ENCODE peak calls at places on chromosomes 7 and 10, in ten cellular contexts. N is transverse colon, K is GM10248, J is psoas muscle, F is A549, W is AG04449, L is left lung, S is Peyer's patch, G is GM06990, H is pancreas. R is an unnamed sample.

GRCh38 chr10:8416192-8416701 is 361.8 kb downstream of the GATA3 start:
- DNase-seq in H (no peak), K (peak; percentile 24), N (no peak), F (no peak), G (peak; percentile 60), S (no peak), L (no peak), J (no peak), W (no peak), R (no peak)

GRCh38 chr10:50335397-50335796 is 84.1 kb upstream of the ASAH2 start:
- DNase-seq in J (no peak), W (no peak), K (no peak), S (no peak), H (no peak), G (no peak), F (no peak), N (no peak), L (no peak), R (no peak)

GRCh38 chr10:116690356-116691078 is 51.8 kb downstream of the HSPA12A start:
- DNase-seq in S (no peak), L (no peak), K (no peak), F (no peak), H (no peak), W (no peak), J (peak; percentile 42), G (no peak), N (no peak), R (no peak)

GRCh38 chr7:1296727-1297475 is 64.2 kb downstream of the UNCX start:
- DNase-seq in W (no peak), F (no peak), G (no peak), K (no peak), J (no peak), L (no peak), S (no peak), N (no peak), H (no peak), R (no peak)

GRCh38 chr7:108358553-108358952 is 97.7 kb downstream of the NRCAM start:
- DNase-seq in G (no peak), S (no peak), K (no peak), F (peak; percentile 29), N (no peak), L (no peak), W (peak; percentile 69), J (no peak), H (peak; percentile 89), R (peak; percentile 19)

GRCh38 chr10:62993121-62993520 is 140.0 kb upstream of the NRBF2 start:
- DNase-seq in L (no peak), K (no peak), H (no peak), S (no peak), J (no peak), F (no peak), G (no peak), W (no peak), N (no peak), R (no peak)

GRCh38 chr10:132027423-132027983 is 38.2 kb upstream of the JAKMIP3 start:
- DNase-seq in H (no peak), W (no peak), F (no peak), N (no peak), K (no peak), L (no peak), J (no peak), G (no peak), S (no peak), R (no peak)

GRCh38 chr10:17292375-17292774 is 64.3 kb downstream of the VIM start:
- DNase-seq in L (no peak), H (no peak), G (no peak), J (no peak), N (no peak), S (no peak), F (no peak), W (no peak), K (no peak), R (no peak)

GRCh38 chr10:104350146-104350635 is 3.4 kb upstream of the CFAP58 start:
- DNase-seq in L (no peak), H (no peak), K (peak; percentile 43), W (no peak), F (peak; percentile 62), N (no peak), J (no peak), S (no peak), G (no peak), R (no peak)

GRCh38 chr7:128103498-128104108 is 72.4 kb upstream of the LRRC4 start:
- DNase-seq in L (no peak), F (no peak), N (no peak), W (no peak), J (peak; percentile 54), H (no peak), S (peak; percentile 51), K (peak; percentile 69), G (peak; percentile 68), R (no peak)

GRCh38 chr10:104142081-104142480 is 20.1 kb downstream of the SFR1 start:
- DNase-seq in J (no peak), G (no peak), L (no peak), K (no peak), W (no peak), S (no peak), F (no peak), H (no peak), N (no peak), R (no peak)

GRCh38 chr10:102555781-102556328 is 52.1 kb downstream of the SUFU start:
- DNase-seq in W (no peak), J (peak; percentile 58), K (no peak), G (no peak), S (no peak), L (no peak), H (no peak), F (no peak), N (no peak), R (no peak)

GRCh38 chr10:13880760-13881159 is 294.0 kb downstream of the PRPF18 start:
- DNase-seq in N (no peak), W (no peak), G (no peak), J (no peak), H (no peak), L (no peak), K (no peak), F (no peak), S (no peak), R (no peak)

GRCh38 chr7:142301299-142301698 is 43.4 kb upstream of the PRSS58 start:
- DNase-seq in J (no peak), G (no peak), F (no peak), S (no peak), L (peak; percentile 48), W (no peak), K (no peak), H (no peak), N (no peak), R (no peak)

GRCh38 chr7:34222316-34222715 is 317.0 kb downstream of the BMPER start:
- DNase-seq in L (no peak), F (no peak), K (no peak), N (no peak), G (no peak), W (no peak), S (no peak), H (no peak), J (no peak), R (no peak)

GRCh38 chr10:59324597-59324996 is 37.8 kb downstream of the FAM13C start:
- DNase-seq in L (no peak), J (no peak), K (no peak), F (no peak), W (no peak), N (no peak), G (no peak), H (no peak), S (no peak), R (no peak)

GRCh38 chr7:4058158-4058557 is 623.9 kb upstream of the FOXK1 start:
- DNase-seq in L (no peak), F (no peak), N (no peak), S (no peak), H (no peak), J (no peak), G (no peak), K (no peak), W (no peak), R (no peak)

DNA sequence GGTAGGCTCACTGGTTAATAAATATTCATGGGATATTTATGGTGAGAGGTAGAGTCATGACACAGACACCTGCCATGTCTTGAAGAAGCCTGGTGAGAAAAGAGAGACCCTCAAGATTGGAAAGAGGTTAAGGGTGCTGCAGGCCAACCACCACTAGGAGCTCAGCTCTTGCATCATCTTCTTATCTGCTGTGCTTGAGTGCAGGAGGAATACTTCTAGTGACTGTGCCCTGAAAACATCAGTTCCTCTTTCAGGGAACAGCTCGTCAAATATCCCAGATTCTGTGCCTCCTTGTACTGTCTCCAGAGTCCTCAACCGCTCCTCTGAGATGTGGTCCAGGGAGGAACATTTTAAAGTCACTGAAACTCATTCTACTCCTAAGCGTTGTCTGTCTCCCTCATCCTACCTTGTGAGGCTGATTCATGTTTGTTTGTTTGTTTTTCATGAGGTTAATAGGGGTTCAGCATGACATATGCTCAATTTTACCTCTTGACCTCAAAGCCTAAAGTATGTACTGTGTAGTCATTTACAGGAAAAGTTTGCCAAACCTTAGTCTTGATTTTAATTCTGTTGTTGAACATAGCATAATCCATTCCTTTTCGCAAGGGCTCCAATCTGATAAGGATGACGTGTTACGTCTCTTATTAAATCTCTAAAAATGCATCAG is 293.1 kb downstream of the C7orf25 start:
- DNase-seq in H (no peak), K (no peak), J (no peak), N (no peak), L (no peak), W (no peak), G (no peak), F (no peak), S (no peak), R (no peak)
- TF ChIP-seq CTCF in H (no peak), K (no peak), J (no peak), N (no peak), L (no peak), W (no peak), G (no peak), F (no peak), S (no peak), R (no peak)

GRCh38 chr7:44979481-44980392 is 922 bp upstream of the MYO1G start:
- DNase-seq in G (no peak), K (no peak), H (no peak), N (no peak), F (no peak), J (no peak), W (no peak), S (no peak), L (no peak), R (no peak)
- TF ChIP-seq CTCF in G (peak; percentile 41), K (peak; percentile 19), H (no peak), N (no peak), F (no peak), J (no peak), W (no peak), S (no peak), L (no peak), R (no peak)

GRCh38 chr7:80659120-80660055 is 20.9 kb downstream of the CD36 start:
- DNase-seq in F (peak; percentile 30), G (no peak), K (peak; percentile 24), W (no peak), N (no peak), S (no peak), L (no peak), J (no peak), H (no peak), R (no peak)
- TF ChIP-seq CTCF in F (peak; percentile 76), G (peak; percentile 45), K (peak; percentile 60), W (peak; percentile 26), N (peak; percentile 83), S (peak; percentile 70), L (peak; percentile 67), J (peak; percentile 79), H (no peak), R (no peak)

DNA sequence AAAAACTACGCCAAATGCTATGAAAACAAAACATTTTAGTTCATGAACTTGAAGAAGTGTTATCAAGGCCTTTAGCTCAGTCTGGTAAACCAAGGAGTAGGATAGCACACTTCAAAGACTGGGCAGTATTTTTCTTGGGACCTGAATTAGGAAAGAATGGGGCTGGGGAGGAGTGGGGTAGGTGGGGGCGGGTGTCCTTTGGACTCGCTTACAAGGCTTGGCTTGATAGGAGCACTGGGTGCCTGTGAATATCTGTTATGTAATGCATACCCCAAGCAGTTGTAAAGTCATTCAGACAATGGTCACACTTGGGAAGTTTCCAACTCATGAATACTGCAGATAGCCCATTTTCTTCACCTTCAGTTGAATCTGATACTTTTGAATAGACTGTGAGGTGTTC is 70.0 kb upstream of the FAM204A start:
- DNase-seq in J (no peak), K (no peak), G (no peak), S (no peak), F (no peak), L (no peak), H (no peak), N (no peak), W (no peak), R (no peak)
- TF ChIP-seq CTCF in J (no peak), K (no peak), G (no peak), S (no peak), F (no peak), L (no peak), H (no peak), N (no peak), W (no peak), R (no peak)

R was measured in Calu3.